ENCODE peak calls at places on chromosomes 1 and 21, in four cellular contexts. J is HL-60, Q is GM12878, L is K562. W is an unnamed sample.

GRCh38 chr1:159509440-159510222 is 26.2 kb downstream of the OR10J5 start:
- DNase-seq in J (no peak), Q (no peak), L (no peak), W (no peak)

GRCh38 chr1:158039380-158039779 is 45.9 kb downstream of the KIRREL1 start:
- DNase-seq in L (no peak), J (no peak), Q (no peak), W (no peak)

GRCh38 chr1:25568834-25569598 is 25.6 kb downstream of the LDLRAP1 start:
- DNase-seq in L (peak; percentile 83), J (no peak), Q (no peak), W (no peak)

GRCh38 chr1:8335246-8335645 is 17.3 kb downstream of the SLC45A1 start:
- DNase-seq in Q (no peak), L (no peak), J (no peak), W (no peak)

GRCh38 chr1:244087611-244088010 is 36.5 kb downstream of the ZBTB18 start:
- DNase-seq in Q (no peak), L (no peak), J (no peak), W (no peak)

GRCh38 chr21:42109873-42110525 is 38.9 kb downstream of the UMODL1 start:
- DNase-seq in Q (no peak), L (no peak), J (no peak), W (no peak)

GRCh38 chr1:230280906-230281413 is 145.2 kb downstream of the PGBD5 start:
- DNase-seq in L (no peak), Q (no peak), J (no peak), W (no peak)

GRCh38 chr1:10646347-10646861 is 150.0 kb downstream of the CASZ1 start:
- DNase-seq in L (peak; percentile 72), Q (no peak), J (peak; percentile 13), W (no peak)

GRCh38 chr1:224106568-224107281 is 7.2 kb upstream of the FBXO28 start:
- DNase-seq in L (peak; percentile 70), J (peak; percentile 75), Q (no peak), W (peak; percentile 37)

GRCh38 chr1:198333744-198334143 is 176.9 kb downstream of the NEK7 start:
- DNase-seq in L (no peak), Q (no peak), J (no peak), W (no peak)

GRCh38 chr1:2208309-2209239 is 14.0 kb upstream of the FAAP20 start:
- DNase-seq in L (no peak), Q (no peak), J (no peak), W (no peak)

GRCh38 chr1:182617734-182618288 is 13.6 kb upstream of the RGS16 start:
- DNase-seq in L (no peak), J (no peak), Q (no peak), W (no peak)

GRCh38 chr1:234108921-234109320 is 204.4 kb downstream of the SLC35F3 start:
- DNase-seq in Q (no peak), J (no peak), L (no peak), W (no peak)

GRCh38 chr1:24748191-24749121 is 3.2 kb downstream of the CLIC4 start:
- DNase-seq in J (no peak), Q (peak; percentile 82), L (no peak), W (no peak)

GRCh38 chr1:214500349-214501055 is 50.9 kb downstream of the PTPN14 start:
- DNase-seq in L (no peak), Q (no peak), J (no peak), W (no peak)

GRCh38 chr1:30303387-30303786 is 420.0 kb downstream of the MATN1 start:
- DNase-seq in L (no peak), J (no peak), Q (no peak), W (no peak)

GRCh38 chr1:42176902-42177519 is 12.5 kb upstream of the GUCA2A start:
- DNase-seq in L (peak; percentile 65), Q (no peak), J (peak; percentile 34), W (peak; percentile 40)

GRCh38 chr1:159088050-159088449 is 11.5 kb upstream of the AIM2 start:
- DNase-seq in Q (no peak), J (peak; percentile 74), L (no peak), W (no peak)

GRCh38 chr1:157968951-157969350 is 24.5 kb upstream of the KIRREL1 start:
- DNase-seq in Q (no peak), J (no peak), L (no peak), W (no peak)

GRCh38 chr1:33348194-33348593 is 27.3 kb upstream of the A3GALT2 start:
- DNase-seq in J (no peak), L (peak; percentile 9), Q (no peak), W (no peak)

GRCh38 chr1:85315789-85316188 is 39.4 kb upstream of the BCL10 start:
- DNase-seq in L (no peak), J (no peak), Q (no peak), W (no peak)

GRCh38 chr1:18902523-18903312 is at the start of gene ALDH4A1:
- DNase-seq in Q (peak; percentile 90), J (peak; percentile 99), L (peak; percentile 99), W (peak; percentile 98)
- TF ChIP-seq POLR2AphosphoS5 in Q (peak; percentile 59), J (peak; percentile 62), L (peak; percentile 66), W (no peak)

DNA sequence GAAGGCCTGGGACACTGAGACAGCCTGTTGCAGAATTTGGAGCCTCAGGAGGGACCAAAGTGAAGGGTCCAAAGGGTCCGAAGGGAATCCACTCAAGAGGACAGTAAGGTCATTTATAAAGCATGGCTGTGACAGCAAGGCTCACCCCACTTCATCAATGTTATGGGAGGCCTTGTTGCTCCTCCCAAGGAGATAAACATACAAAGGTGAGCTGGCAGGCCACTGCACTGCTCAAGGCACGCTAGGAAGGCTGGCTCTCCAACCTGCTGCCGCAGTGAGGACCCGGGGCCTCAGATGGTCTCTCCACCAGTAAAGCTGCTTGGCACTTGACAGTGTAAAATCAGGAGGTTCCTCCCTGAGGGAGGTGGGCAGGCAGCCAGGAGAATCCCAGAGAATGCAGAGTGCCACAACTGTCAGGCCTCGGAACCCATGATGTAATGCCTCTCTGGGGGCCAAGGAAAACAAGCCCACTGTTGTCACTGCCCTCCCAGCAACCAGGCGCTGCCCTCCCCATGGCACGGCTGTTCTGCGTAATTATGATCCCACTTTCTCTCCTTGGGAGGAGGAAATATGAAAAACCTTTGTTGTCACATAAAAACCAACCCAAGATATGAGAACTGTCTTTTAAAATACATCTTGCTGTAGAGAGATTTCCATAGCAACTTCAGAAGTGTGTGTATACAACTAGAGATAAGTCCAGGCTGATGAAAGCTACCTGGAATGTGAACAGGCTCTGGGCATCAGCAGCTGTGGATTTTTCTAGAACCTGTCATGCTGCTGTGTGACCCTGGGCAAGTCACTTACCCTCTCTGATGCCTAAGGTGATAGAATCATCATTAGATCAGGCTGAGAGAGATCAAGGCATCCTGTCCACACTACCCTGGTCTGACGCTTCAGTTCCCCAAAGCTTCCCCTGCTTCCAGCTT is 102.5 kb downstream of the KCNN3 start:
- DNase-seq in J (no peak), Q (no peak), L (no peak), W (no peak)
- TF ChIP-seq SPI1 in J (no peak), Q (no peak), L (no peak), W (no peak)

DNA sequence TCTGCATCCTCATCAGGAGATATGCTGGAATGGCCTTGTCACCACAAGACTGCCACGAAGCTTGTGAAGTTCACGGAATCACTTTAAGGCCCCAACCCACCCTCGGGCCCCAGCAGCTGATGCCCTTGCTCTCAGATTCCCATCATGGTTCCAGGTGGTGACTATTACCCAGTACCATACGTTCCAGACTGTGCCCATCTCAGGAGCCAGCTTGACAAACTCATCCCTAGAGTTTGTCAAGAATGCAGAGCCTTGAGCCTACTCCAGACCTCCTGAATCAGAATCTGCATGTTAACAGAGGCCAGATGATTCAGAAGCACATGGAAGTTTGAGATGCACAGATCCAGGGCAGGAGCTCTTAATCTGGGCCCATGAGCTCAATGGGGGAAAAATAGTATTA is 53.9 kb upstream of the RBM15 start:
- DNase-seq in Q (no peak), L (no peak), J (no peak), W (no peak)
- TF ChIP-seq POLR2AphosphoS5 in Q (no peak), L (no peak), J (no peak), W (no peak)

GRCh38 chr1:201672685-201673084 is 133.8 kb downstream of the NAV1 start:
- DNase-seq in Q (no peak), L (no peak), J (no peak), W (no peak)

GRCh38 chr1:201670517-201670916 is 131.6 kb downstream of the NAV1 start:
- DNase-seq in Q (no peak), J (no peak), L (no peak), W (no peak)

GRCh38 chr1:201673912-201674311 is 135.0 kb downstream of the NAV1 start:
- DNase-seq in J (no peak), Q (no peak), L (no peak), W (no peak)

GRCh38 chr1:201675143-201675542 is 136.2 kb downstream of the NAV1 start:
- DNase-seq in Q (no peak), J (peak; percentile 9), L (peak; percentile 48), W (no peak)

GRCh38 chr1:201673093-201673492 is 134.2 kb downstream of the NAV1 start:
- DNase-seq in Q (no peak), L (no peak), J (no peak), W (no peak)
- TF ChIP-seq SPI1 in Q (no peak), L (no peak), J (no peak), W (no peak)

DNA sequence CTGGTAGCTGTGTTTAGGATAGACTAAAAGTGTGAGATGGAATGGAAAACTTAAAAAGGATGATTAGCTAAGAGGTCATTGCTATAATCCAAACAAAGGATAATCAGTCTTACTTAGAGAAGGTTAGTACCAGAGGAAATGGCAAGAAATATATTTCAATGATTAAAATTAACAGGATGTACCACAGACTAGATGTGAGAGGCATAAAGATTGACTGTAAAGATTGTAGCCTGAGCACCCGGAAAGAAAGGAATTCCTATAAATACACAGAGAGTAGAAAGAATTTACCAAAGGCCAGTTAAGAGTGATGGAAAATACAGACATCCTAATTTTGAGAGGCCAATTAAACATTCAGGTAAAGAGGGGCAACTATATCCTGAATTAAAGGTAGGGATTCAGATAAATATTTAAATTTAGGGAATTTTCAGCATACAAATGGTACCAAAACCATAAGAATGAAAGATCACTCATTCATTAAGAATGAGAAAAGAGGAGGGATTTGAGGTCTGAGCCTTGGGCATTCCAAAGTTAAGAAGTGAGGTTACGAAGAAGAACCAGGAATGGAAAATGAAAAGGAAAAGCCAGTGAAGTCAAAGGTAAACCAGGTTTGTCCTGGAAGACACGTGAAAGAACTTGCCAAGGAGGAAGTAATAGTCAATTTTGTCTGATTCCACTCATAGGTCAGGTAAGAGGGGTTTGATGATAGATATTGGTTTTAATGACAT is 46.4 kb upstream of the RGS1 start:
- DNase-seq in J (no peak), L (no peak), Q (no peak), W (no peak)
- TF ChIP-seq POLR2AphosphoS5 in J (no peak), L (no peak), Q (no peak), W (no peak)